ENCODE peak calls at places on chromosomes 12 and 14, in nine cellular contexts. E, N, V, R, D, Z, P, U and K are unnamed samples. For H3K27me3, the result is how much of the 10 kb centered on the place peaks cover.

GRCh38 chr12:74129702-74130101 is 407.9 kb upstream of the ATXN7L3B start:
- DNase-seq in N (no peak), R (no peak), E (no peak), P (no peak), D (no peak), V (no peak), Z (no peak), U (no peak), K (no peak)

GRCh38 chr12:122412851-122413433 is 9.5 kb downstream of the CLIP1 start:
- DNase-seq in Z (no peak), E (no peak), D (no peak), V (no peak), U (no peak), P (no peak), N (no peak), R (no peak), K (no peak)

GRCh38 chr14:21521526-21521925 is 4.6 kb downstream of the SALL2 start:
- DNase-seq in R (no peak), V (no peak), Z (no peak), N (peak), U (no peak), D (no peak), P (no peak), E (no peak), K (no peak)

GRCh38 chr14:59905193-59905592 is 14.8 kb upstream of the LRRC9 start:
- DNase-seq in E (no peak), N (no peak), R (no peak), D (no peak), U (no peak), P (no peak), V (no peak), Z (no peak), K (no peak)

GRCh38 chr12:38921025-38921677 is 15.8 kb upstream of the CPNE8 start:
- DNase-seq in R (peak), V (no peak), N (no peak), U (peak), Z (no peak), D (peak), P (peak), E (peak), K (peak)

GRCh38 chr12:10194160-10194559 is 15.3 kb downstream of the TMEM52B start:
- DNase-seq in D (no peak), R (no peak), Z (no peak), V (no peak), U (no peak), P (no peak), N (no peak), E (no peak), K (no peak)

GRCh38 chr12:546920-547845 is 87.4 kb downstream of the B4GALNT3 start:
- DNase-seq in P (peak), U (peak), R (peak), N (peak), E (peak), D (peak), V (peak), Z (peak), K (peak)

GRCh38 chr14:68544150-68544892 is 248.5 kb downstream of the ZFP36L1 start:
- DNase-seq in P (peak), U (no peak), D (no peak), N (peak), R (peak), V (peak), Z (no peak), E (no peak), K (no peak)

GRCh38 chr12:1644523-1645438 is 15.8 kb downstream of the WNT5B start:
- DNase-seq in R (peak), D (no peak), U (peak), E (no peak), N (peak), V (peak), P (peak), Z (peak), K (peak)

GRCh38 chr12:123106640-123107359 is 44.1 kb downstream of the PITPNM2 start:
- DNase-seq in E (peak), Z (peak), P (peak), N (no peak), R (no peak), U (no peak), D (no peak), V (no peak), K (no peak)

GRCh38 chr12:52627395-52628110 is 9.2 kb upstream of the KRT73 start:
- DNase-seq in N (no peak), Z (no peak), P (no peak), U (no peak), E (peak), D (no peak), V (no peak), R (no peak), K (no peak)

GRCh38 chr12:27539191-27539631 is 15.2 kb downstream of the PPFIBP1 start:
- DNase-seq in U (no peak), P (no peak), E (no peak), Z (no peak), V (no peak), N (peak), D (no peak), R (no peak), K (no peak)

GRCh38 chr14:54807428-54807827 is 95.2 kb downstream of the GCH1 start:
- DNase-seq in Z (no peak), E (no peak), U (no peak), P (no peak), D (no peak), V (no peak), R (no peak), N (no peak), K (no peak)

GRCh38 chr14:50677527-50678063 is 9.5 kb upstream of the SAV1 start:
- DNase-seq in D (no peak), E (no peak), Z (no peak), V (no peak), N (peak), U (no peak), P (no peak), R (no peak), K (no peak)

GRCh38 chr14:31291210-31291609 is 83.6 kb upstream of the HECTD1 start:
- DNase-seq in R (no peak), N (peak), P (no peak), Z (no peak), U (no peak), E (no peak), D (no peak), V (no peak), K (no peak)

GRCh38 chr12:68317047-68317667 is 15.0 kb downstream of the MDM1 start:
- DNase-seq in Z (no peak), E (no peak), N (peak), P (peak), U (peak), D (peak), R (peak), V (peak), K (no peak)

GRCh38 chr12:122064034-122064777 is 14.3 kb upstream of the MLXIP start:
- DNase-seq in N (peak), R (peak), D (peak), Z (peak), V (peak), E (peak), U (peak), P (peak), K (peak)

GRCh38 chr12:67320614-67321305 is 51.6 kb downstream of the CAND1 start:
- DNase-seq in Z (no peak), R (no peak), N (no peak), V (no peak), E (no peak), P (no peak), D (no peak), U (no peak), K (no peak)

GRCh38 chr12:128056299-128056885 is 210.6 kb upstream of the TMEM132C start:
- DNase-seq in U (no peak), R (no peak), P (no peak), V (no peak), E (peak), Z (no peak), N (no peak), D (peak), K (peak)

GRCh38 chr12:128057586-128057985 is 209.4 kb upstream of the TMEM132C start:
- DNase-seq in Z (no peak), P (no peak), N (no peak), U (no peak), R (no peak), D (no peak), V (no peak), E (no peak), K (no peak)

GRCh38 chr12:128052341-128052740 is 214.6 kb upstream of the TMEM132C start:
- DNase-seq in N (no peak), D (no peak), V (no peak), E (no peak), U (no peak), Z (no peak), P (no peak), R (no peak), K (no peak)

GRCh38 chr12:128055567-128055966 is 211.4 kb upstream of the TMEM132C start:
- DNase-seq in U (no peak), N (no peak), V (no peak), E (peak), D (no peak), P (no peak), Z (no peak), R (no peak), K (peak)

GRCh38 chr12:128052777-128053176 is 214.2 kb upstream of the TMEM132C start:
- DNase-seq in N (no peak), R (no peak), D (no peak), V (no peak), Z (no peak), P (no peak), U (no peak), E (no peak), K (no peak)
- H3K27me3 ChIP-seq in N (under half), R (under half), D (under half), V (under half), Z (under half), P (under half), U (under half), E (half or more), K (under half)

GRCh38 chr14:46053221-46053620 is 598.4 kb downstream of the RPL10L start:
- DNase-seq in Z (no peak), D (no peak), R (no peak), E (no peak), P (no peak), V (no peak), U (no peak), N (peak), K (no peak)
- H3K27me3 ChIP-seq in Z (under half), D (under half), R (under half), E (under half), P (under half), V (under half), U (under half), N (under half), K (under half)

GRCh38 chr14:57329833-57330232 is 60.6 kb upstream of the NAA30 start:
- DNase-seq in R (no peak), Z (no peak), D (no peak), V (no peak), N (no peak), E (no peak), P (no peak), U (no peak), K (no peak)

GRCh38 chr14:57323703-57324102 is 54.9 kb downstream of the AP5M1 start:
- DNase-seq in Z (no peak), N (no peak), P (no peak), V (no peak), R (no peak), E (no peak), U (no peak), D (no peak), K (no peak)

DNA sequence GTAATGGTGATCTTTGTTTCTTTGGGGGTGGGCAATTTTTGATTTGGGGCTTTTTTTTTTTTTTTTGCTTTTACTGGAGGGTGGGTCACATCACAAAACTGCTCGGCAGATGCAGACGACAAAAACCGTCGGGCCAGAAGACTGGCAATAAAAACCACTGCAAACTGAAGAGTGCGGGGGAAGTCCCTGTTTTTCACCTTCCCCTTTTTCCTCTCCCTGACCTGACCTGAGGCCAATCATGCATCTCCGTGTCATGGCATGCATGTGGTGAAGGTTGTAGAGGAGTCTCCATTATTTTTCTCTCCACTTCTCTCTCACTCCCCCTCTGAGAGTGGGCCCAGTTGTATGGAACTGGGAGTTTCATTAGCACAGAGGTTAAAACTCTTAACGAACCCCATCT is 57.5 kb downstream of the AP5M1 start:
- DNase-seq in E (no peak), V (no peak), R (no peak), Z (no peak), N (no peak), U (no peak), D (no peak), P (no peak), K (no peak)
- H3K27me3 ChIP-seq in E (under half), V (under half), R (under half), Z (under half), N (under half), U (under half), D (under half), P (under half), K (under half)

GRCh38 chr14:103122578-103123127 is 608 bp upstream of the TNFAIP2 start:
- DNase-seq in P (peak), V (no peak), U (peak), Z (peak), D (peak), E (peak), N (no peak), R (no peak), K (peak)
- H3K27me3 ChIP-seq in P (under half), V (under half), U (under half), Z (under half), D (half or more), E (under half), N (under half), R (under half), K (under half)